ENCODE peak calls at places on chromosomes 7 and 10, in ten cellular contexts. Z, H, N, B, S, T, E, M, F and C are unnamed samples.

GRCh38 chr7:130891254-130892094 is 157.5 kb upstream of the KLF14 start:
- DNase-seq in Z (no peak), H (no peak), N (peak; percentile 91), B (peak; percentile 90), S (peak; percentile 88), T (no peak), E (peak; percentile 97), M (no peak), F (no peak), C (no peak)

GRCh38 chr10:77563638-77564270 is 73.9 kb downstream of the KCNMA1 start:
- DNase-seq in Z (no peak), H (no peak), N (no peak), B (no peak), S (no peak), T (no peak), E (no peak), M (no peak), F (no peak), C (no peak)

GRCh38 chr10:118870467-118871243 is 115.9 kb upstream of the CACUL1 start:
- DNase-seq in Z (no peak), H (no peak), N (peak; percentile 43), B (peak; percentile 87), S (peak; percentile 78), T (peak; percentile 94), E (peak; percentile 97), M (no peak), F (no peak), C (no peak)

GRCh38 chr10:31061941-31062340 is 30.3 kb upstream of the ZNF438 start:
- DNase-seq in Z (no peak), H (no peak), N (no peak), B (no peak), S (no peak), T (no peak), E (no peak), M (no peak), F (no peak), C (no peak)

GRCh38 chr7:25389489-25390106 is 161.3 kb upstream of the NPVF start:
- DNase-seq in Z (peak; percentile 21), H (peak; percentile 91), N (peak; percentile 70), B (peak; percentile 60), S (peak; percentile 52), T (peak; percentile 66), E (peak; percentile 67), M (no peak), F (no peak), C (peak; percentile 48)

GRCh38 chr7:88927-89921 is 103.1 kb upstream of the FAM20C start:
- DNase-seq in Z (no peak), H (no peak), N (peak; percentile 99), B (peak; percentile 98), S (peak; percentile 98), T (no peak), E (peak; percentile 96), M (no peak), F (no peak), C (no peak)

GRCh38 chr7:105055621-105056020 is 41.6 kb downstream of the KMT2E start:
- DNase-seq in Z (no peak), H (no peak), N (no peak), B (no peak), S (no peak), T (no peak), E (no peak), M (no peak), F (no peak), C (no peak)

GRCh38 chr10:6030217-6030616 is 31.9 kb downstream of the IL2RA start:
- DNase-seq in Z (no peak), H (no peak), N (no peak), B (no peak), S (no peak), T (no peak), E (no peak), M (no peak), F (no peak), C (no peak)

GRCh38 chr10:35324196-35324595 is 12.1 kb upstream of the CCNY start:
- DNase-seq in Z (no peak), H (no peak), N (no peak), B (no peak), S (no peak), T (no peak), E (peak; percentile 63), M (no peak), F (no peak), C (no peak)

GRCh38 chr7:31761646-31762045 is 74.6 kb downstream of the PPP1R17 start:
- DNase-seq in Z (no peak), H (no peak), N (no peak), B (no peak), S (no peak), T (no peak), E (no peak), M (no peak), F (no peak), C (no peak)

GRCh38 chr7:130207642-130208041 is at the start of gene SSMEM1:
- DNase-seq in Z (no peak), H (no peak), N (peak; percentile 64), B (peak; percentile 32), S (peak; percentile 63), T (peak; percentile 20), E (peak; percentile 79), M (no peak), F (no peak), C (no peak)

GRCh38 chr7:128833939-128834310 is 3.7 kb downstream of the FLNC start:
- DNase-seq in Z (no peak), H (no peak), N (peak; percentile 70), B (no peak), S (no peak), T (no peak), E (no peak), M (no peak), F (no peak), C (no peak)

GRCh38 chr10:125003146-125003900 is 61.4 kb downstream of the ZRANB1 start:
- DNase-seq in Z (no peak), H (no peak), N (no peak), B (no peak), S (no peak), T (no peak), E (no peak), M (no peak), F (no peak), C (no peak)

GRCh38 chr10:73262105-73262730 is 9.8 kb upstream of the MRPS16 start:
- DNase-seq in Z (no peak), H (no peak), N (peak; percentile 70), B (peak; percentile 96), S (peak; percentile 89), T (peak; percentile 16), E (peak; percentile 88), M (no peak), F (no peak), C (no peak)

GRCh38 chr10:77965294-77965693 is 38.7 kb upstream of the DLG5 start:
- DNase-seq in Z (no peak), H (no peak), N (no peak), B (peak; percentile 46), S (peak; percentile 42), T (no peak), E (peak; percentile 87), M (no peak), F (no peak), C (no peak)

GRCh38 chr7:143877076-143877475 is 24.9 kb downstream of the TCAF1 start:
- DNase-seq in Z (no peak), H (no peak), N (peak; percentile 95), B (no peak), S (no peak), T (no peak), E (no peak), M (no peak), F (no peak), C (no peak)

GRCh38 chr10:33556581-33556980 is 222.1 kb upstream of the NRP1 start:
- DNase-seq in Z (no peak), H (peak; percentile 75), N (no peak), B (no peak), S (no peak), T (no peak), E (no peak), M (no peak), F (no peak), C (no peak)

GRCh38 chr10:117968354-117969182 is 78.2 kb downstream of the RAB11FIP2 start:
- DNase-seq in Z (no peak), H (no peak), N (peak; percentile 61), B (no peak), S (peak; percentile 5), T (no peak), E (no peak), M (no peak), F (no peak), C (no peak)

GRCh38 chr10:113347508-113347907 is 205.3 kb upstream of the HABP2 start:
- DNase-seq in Z (no peak), H (no peak), N (no peak), B (no peak), S (no peak), T (no peak), E (no peak), M (no peak), F (no peak), C (no peak)

GRCh38 chr7:100545636-100546128 is 6.7 kb downstream of the AGFG2 start:
- DNase-seq in Z (peak; percentile 70), H (peak; percentile 47), N (peak; percentile 71), B (peak; percentile 94), S (peak; percentile 99), T (peak; percentile 14), E (peak; percentile 93), M (no peak), F (no peak), C (peak; percentile 82)

GRCh38 chr10:49569031-49569765 is 30.3 kb upstream of the ERCC6 start:
- DNase-seq in Z (no peak), H (no peak), N (peak; percentile 3), B (no peak), S (peak; percentile 54), T (no peak), E (peak; percentile 87), M (no peak), F (no peak), C (no peak)

GRCh38 chr7:67786021-67786420 is 789.4 kb downstream of the TYW1 start:
- DNase-seq in Z (no peak), H (no peak), N (no peak), B (no peak), S (no peak), T (no peak), E (no peak), M (no peak), F (no peak), C (peak; percentile 58)

GRCh38 chr7:4151926-4152549 is 530.1 kb upstream of the FOXK1 start:
- DNase-seq in Z (no peak), H (no peak), N (no peak), B (no peak), S (no peak), T (no peak), E (no peak), M (no peak), F (no peak), C (no peak)

GRCh38 chr10:28708921-28709461 is 31.7 kb downstream of the BAMBI start:
- DNase-seq in Z (no peak), H (no peak), N (no peak), B (no peak), S (no peak), T (no peak), E (no peak), M (no peak), F (no peak), C (no peak)

GRCh38 chr10:72263613-72264241 is 10.0 kb upstream of the DDIT4 start:
- DNase-seq in Z (no peak), H (peak; percentile 88), N (no peak), B (peak; percentile 36), S (peak; percentile 48), T (no peak), E (peak; percentile 48), M (no peak), F (no peak), C (peak; percentile 92)

GRCh38 chr10:7826971-7827370 is 8.7 kb downstream of the TAF3 start:
- DNase-seq in Z (no peak), H (no peak), N (peak; percentile 55), B (peak; percentile 69), S (peak; percentile 65), T (peak; percentile 19), E (peak; percentile 67), M (no peak), F (no peak), C (no peak)

GRCh38 chr7:75957021-75957736 is 37.2 kb downstream of the TMEM120A start:
- DNase-seq in Z (no peak), H (no peak), N (no peak), B (peak; percentile 40), S (no peak), T (peak; percentile 18), E (no peak), M (no peak), F (no peak), C (no peak)

GRCh38 chr7:157871681-157872080 is 534.9 kb downstream of the DNAJB6 start:
- DNase-seq in Z (no peak), H (no peak), N (no peak), B (no peak), S (no peak), T (no peak), E (no peak), M (no peak), F (no peak), C (no peak)